ENCODE peak calls at places on chromosomes 16 and 17, in seven cellular contexts. J, Y, W, B, X, R and L are unnamed samples.

GRCh38 chr16:85860413-85861094 is 38.4 kb upstream of the IRF8 start:
- DNase-seq in R (no peak), B (no peak), J (no peak), W (no peak), X (no peak), Y (no peak), L (no peak)

GRCh38 chr17:61455754-61456681 is 3.8 kb downstream of the TBX4 start:
- DNase-seq in B (no peak), X (no peak), W (peak), R (no peak), J (no peak), Y (no peak), L (no peak)

GRCh38 chr16:557463-558297 is 2.5 kb upstream of the PRR35 start:
- DNase-seq in W (no peak), J (no peak), R (no peak), X (no peak), B (no peak), Y (no peak), L (no peak)

GRCh38 chr17:70314506-70314905 is 145.2 kb downstream of the KCNJ2 start:
- DNase-seq in R (no peak), J (no peak), X (no peak), W (no peak), B (no peak), Y (no peak), L (peak)

GRCh38 chr17:79748296-79749099 is 17.8 kb downstream of the ENPP7 start:
- DNase-seq in Y (no peak), B (no peak), W (peak), R (no peak), X (no peak), J (no peak), L (no peak)

GRCh38 chr16:23280483-23280967 is 21.6 kb upstream of the SCNN1B start:
- DNase-seq in W (no peak), B (no peak), R (no peak), J (peak), X (no peak), Y (peak), L (peak)

GRCh38 chr16:82665025-82665424 is 38.3 kb downstream of the CDH13 start:
- DNase-seq in J (no peak), R (no peak), B (no peak), W (no peak), Y (no peak), X (no peak), L (no peak)

GRCh38 chr17:12664894-12665262 is 812 bp upstream of the MYOCD start:
- DNase-seq in W (no peak), J (no peak), Y (no peak), B (no peak), X (no peak), R (no peak), L (no peak)

GRCh38 chr17:1774390-1775176 is 12.7 kb downstream of the SERPINF1 start:
- DNase-seq in J (no peak), W (no peak), R (no peak), B (no peak), Y (no peak), X (no peak), L (no peak)

GRCh38 chr16:76661691-76662090 is 384.5 kb downstream of the CNTNAP4 start:
- DNase-seq in J (no peak), Y (no peak), X (no peak), W (no peak), R (no peak), B (no peak), L (no peak)

GRCh38 chr17:79080349-79080748 is 5.7 kb downstream of the ENGASE start:
- DNase-seq in J (no peak), Y (no peak), W (no peak), B (no peak), X (no peak), R (no peak), L (no peak)

GRCh38 chr17:81480140-81480917 is 32.3 kb downstream of the ACTG1 start:
- DNase-seq in W (no peak), Y (peak), B (no peak), R (peak), X (no peak), J (peak), L (no peak)

GRCh38 chr17:53934931-53935330 is 112.2 kb downstream of the KIF2B start:
- DNase-seq in B (no peak), X (no peak), W (no peak), R (no peak), Y (no peak), J (no peak), L (no peak)

GRCh38 chr17:8133398-8133797 is 9.5 kb upstream of the HES7 start:
- DNase-seq in J (no peak), X (no peak), Y (no peak), W (no peak), R (no peak), B (no peak), L (no peak)

GRCh38 chr17:57903961-57904360 is 51.3 kb downstream of the CUEDC1 start:
- DNase-seq in J (no peak), W (no peak), Y (no peak), X (no peak), R (no peak), B (no peak), L (no peak)

GRCh38 chr16:12158428-12158827 is 181.9 kb downstream of the SNX29 start:
- DNase-seq in J (no peak), B (no peak), R (peak), Y (peak), W (no peak), X (no peak), L (no peak)

GRCh38 chr17:76540381-76541300 is 797 bp downstream of the PRCD start:
- DNase-seq in W (peak), X (no peak), J (peak), Y (peak), R (peak), B (peak), L (peak)

GRCh38 chr16:51773051-51773450 is 622.0 kb upstream of the SALL1 start:
- DNase-seq in X (no peak), R (no peak), W (no peak), B (no peak), Y (no peak), J (no peak), L (no peak)

GRCh38 chr17:41663451-41664171 is 25.1 kb upstream of the EIF1 start:
- DNase-seq in R (no peak), Y (peak), W (no peak), X (no peak), J (no peak), B (no peak), L (no peak)

GRCh38 chr16:47359478-47359877 is 101.4 kb downstream of the ITFG1 start:
- DNase-seq in W (no peak), X (no peak), R (no peak), Y (no peak), B (no peak), J (peak), L (no peak)

GRCh38 chr16:23952128-23953041 is 116.6 kb downstream of the PRKCB start:
- DNase-seq in R (peak), B (no peak), Y (no peak), J (no peak), W (no peak), X (peak), L (no peak)

GRCh38 chr17:62744259-62744658 is 63.9 kb downstream of the MARCHF10 start:
- DNase-seq in W (no peak), Y (no peak), B (no peak), J (no peak), R (no peak), X (no peak), L (no peak)

GRCh38 chr17:29663155-29663554 is 40.4 kb upstream of the CORO6 start:
- DNase-seq in R (peak), J (no peak), X (no peak), Y (no peak), W (no peak), B (no peak), L (peak)

GRCh38 chr16:70152578-70153302 is 20.8 kb upstream of the CLEC18C start:
- DNase-seq in Y (no peak), B (no peak), R (no peak), W (no peak), J (no peak), X (no peak), L (peak)

GRCh38 chr16:85420501-85421337 is 192.4 kb upstream of the GSE1 start:
- DNase-seq in X (peak), W (peak), Y (no peak), R (peak), B (peak), J (no peak), L (no peak)

GRCh38 chr17:1875597-1875996 is 45.8 kb downstream of the RPA1 start:
- DNase-seq in B (no peak), Y (no peak), R (no peak), X (no peak), J (no peak), W (no peak), L (no peak)